ENCODE peak calls at places on chromosome 15, in ten cellular contexts. C is activated CD8-positive, alpha-beta memory T cell treated with anti-CD3 and anti-CD28 coated beads for 48 hours; S is DMS153; X is Peyer's patch; J is stimulated activated CD4-positive, alpha-beta T cell treated with anti-CD3 and anti-CD28 coated beads, Interleukin-1b, Interleukin-23, amount 100 ng/mL, for 4 hours; E is NCI-H524; B is CD8-positive, alpha-beta memory T cell; T is sciatic nerve; H is head of caudate nucleus; I is progenitor cell of endocrine pancreas. U is an unnamed sample.

GRCh38 chr15:73983211-73983727 is 8.8 kb downstream of the STOML1 start:
- DNase-seq in C (no peak), S (no peak), X (peak; percentile 18), J (no peak), E (peak; percentile 31), B (no peak), T (peak; percentile 80), H (no peak), I (no peak), U (no peak)

GRCh38 chr15:27486036-27486435 is 515.1 kb downstream of the GABRG3 start:
- DNase-seq in C (no peak), S (peak; percentile 65), X (no peak), J (no peak), E (peak; percentile 27), B (no peak), T (no peak), H (no peak), I (no peak), U (no peak)

GRCh38 chr15:44541282-44541958 is 4.5 kb downstream of the EIF3J start:
- DNase-seq in C (no peak), S (no peak), X (no peak), J (no peak), E (no peak), B (no peak), T (no peak), H (no peak), I (no peak), U (no peak)

GRCh38 chr15:53872410-53872809 is 105.8 kb upstream of the UNC13C start:
- DNase-seq in C (no peak), S (no peak), X (no peak), J (no peak), E (no peak), B (no peak), T (no peak), H (no peak), I (no peak), U (no peak)

GRCh38 chr15:80823995-80824394 is 44.8 kb downstream of the CEMIP start:
- DNase-seq in C (no peak), S (no peak), X (no peak), J (no peak), E (peak; percentile 28), B (no peak), T (no peak), H (no peak), I (no peak), U (no peak)

GRCh38 chr15:79154491-79155182 is 64.1 kb upstream of the RASGRF1 start:
- DNase-seq in C (no peak), S (no peak), X (no peak), J (no peak), E (peak; percentile 33), B (no peak), T (no peak), H (no peak), I (no peak), U (no peak)

GRCh38 chr15:39585871-39586301 is 5.0 kb downstream of the THBS1 start:
- DNase-seq in C (no peak), S (no peak), X (no peak), J (no peak), E (no peak), B (no peak), T (no peak), H (no peak), I (no peak), U (no peak)

GRCh38 chr15:35519536-35520149 is 26.3 kb downstream of the DPH6 start:
- DNase-seq in C (no peak), S (peak; percentile 11), X (no peak), J (no peak), E (peak; percentile 62), B (peak; percentile 22), T (no peak), H (no peak), I (no peak), U (no peak)

GRCh38 chr15:96356494-96357455 is 26.3 kb downstream of the NR2F2 start:
- DNase-seq in C (peak; percentile 73), S (peak; percentile 44), X (peak; percentile 31), J (peak; percentile 62), E (peak; percentile 80), B (peak; percentile 51), T (peak; percentile 94), H (peak; percentile 85), I (peak; percentile 80), U (no peak)

U was measured in CD14-positive monocyte.